ENCODE peak calls at places on chromosomes 13 and 19, in four cellular contexts. G is HCT116, M is GM23338, A is sigmoid colon. O is an unnamed sample.

GRCh38 chr19:19858751-19859150 is 6.9 kb upstream of the ZNF253 start:
- DNase-seq in A (no peak), G (no peak), M (no peak), O (no peak)

GRCh38 chr19:41958367-41959055 is 610 bp downstream of the RABAC1 start:
- DNase-seq in A (peak), M (peak), G (peak), O (peak)

GRCh38 chr19:18905520-18906236 is 9.7 kb upstream of the CERS1 start:
- DNase-seq in A (no peak), G (no peak), M (no peak), O (no peak)

GRCh38 chr19:41521860-41522555 is 54.0 kb upstream of the CEACAM21 start:
- DNase-seq in M (peak), G (no peak), A (no peak), O (no peak)

GRCh38 chr13:24045456-24045996 is 115.0 kb upstream of the SPATA13 start:
- DNase-seq in G (no peak), M (no peak), A (no peak), O (no peak)

GRCh38 chr13:74372511-74372910 is 238.3 kb upstream of the KLF12 start:
- DNase-seq in A (no peak), M (no peak), G (no peak), O (no peak)

GRCh38 chr13:88622362-88622973 is 951.3 kb downstream of the SLITRK5 start:
- DNase-seq in M (peak), G (no peak), A (no peak), O (no peak)

GRCh38 chr13:51945149-51945548 is 66.1 kb downstream of the ATP7B start:
- DNase-seq in A (no peak), G (no peak), M (no peak), O (no peak)

GRCh38 chr13:106756446-106756845 is 188.5 kb upstream of the ARGLU1 start:
- DNase-seq in G (no peak), M (no peak), A (no peak), O (no peak)

GRCh38 chr19:9644472-9644871 is 23.4 kb upstream of the ZNF561 start:
- DNase-seq in M (no peak), G (no peak), A (no peak), O (no peak)

GRCh38 chr19:5269926-5270325 is 70.7 kb downstream of the PTPRS start:
- DNase-seq in M (no peak), G (no peak), A (no peak), O (no peak)

GRCh38 chr13:73672492-73672891 is 461.7 kb downstream of the KLF12 start:
- DNase-seq in G (no peak), M (no peak), A (no peak), O (no peak)

GRCh38 chr13:76489299-76489698 is 396.9 kb downstream of the KCTD12 start:
- DNase-seq in A (no peak), M (no peak), G (no peak), O (no peak)

GRCh38 chr19:44643605-44644390 is at the start of gene PVR:
- DNase-seq in A (peak), M (peak), G (no peak), O (peak)

GRCh38 chr13:49444517-49445395 is 682 bp downstream of the SETDB2 start:
- DNase-seq in A (no peak), G (no peak), M (peak), O (no peak)

GRCh38 chr13:76948139-76948538 is at the start of gene ACOD1:
- DNase-seq in M (no peak), G (no peak), A (no peak), O (no peak)

GRCh38 chr19:7655581-7655980 is 13.3 kb upstream of the RETN start:
- DNase-seq in G (no peak), M (no peak), A (no peak), O (no peak)

GRCh38 chr19:49458567-49458903 is 5.5 kb downstream of the ALDH16A1 start:
- DNase-seq in M (no peak), A (no peak), G (no peak), O (no peak)

GRCh38 chr13:21812192-21812626 is 141.3 kb downstream of the FGF9 start:
- DNase-seq in M (no peak), G (no peak), A (no peak), O (no peak)

GRCh38 chr13:106096661-106097092 is 438.8 kb downstream of the EFNB2 start:
- DNase-seq in A (no peak), M (no peak), G (peak), O (no peak)

GRCh38 chr13:47463726-47464125 is 537.3 kb downstream of the SUCLA2 start:
- DNase-seq in A (no peak), M (peak), G (no peak), O (no peak)

GRCh38 chr13:51502206-51502651 is 49.4 kb upstream of the INTS6 start:
- DNase-seq in G (no peak), A (no peak), M (no peak), O (no peak)

GRCh38 chr19:23996549-23996948 is 81.9 kb downstream of the ZNF726 start:
- DNase-seq in A (no peak), M (peak), G (peak), O (no peak)

GRCh38 chr13:44079413-44080205 is 199.9 kb downstream of the LACC1 start:
- DNase-seq in M (peak), A (no peak), G (no peak), O (no peak)
- H3K27ac ChIP-seq in M (peak), A (no peak), G (no peak), O (no peak)

DNA sequence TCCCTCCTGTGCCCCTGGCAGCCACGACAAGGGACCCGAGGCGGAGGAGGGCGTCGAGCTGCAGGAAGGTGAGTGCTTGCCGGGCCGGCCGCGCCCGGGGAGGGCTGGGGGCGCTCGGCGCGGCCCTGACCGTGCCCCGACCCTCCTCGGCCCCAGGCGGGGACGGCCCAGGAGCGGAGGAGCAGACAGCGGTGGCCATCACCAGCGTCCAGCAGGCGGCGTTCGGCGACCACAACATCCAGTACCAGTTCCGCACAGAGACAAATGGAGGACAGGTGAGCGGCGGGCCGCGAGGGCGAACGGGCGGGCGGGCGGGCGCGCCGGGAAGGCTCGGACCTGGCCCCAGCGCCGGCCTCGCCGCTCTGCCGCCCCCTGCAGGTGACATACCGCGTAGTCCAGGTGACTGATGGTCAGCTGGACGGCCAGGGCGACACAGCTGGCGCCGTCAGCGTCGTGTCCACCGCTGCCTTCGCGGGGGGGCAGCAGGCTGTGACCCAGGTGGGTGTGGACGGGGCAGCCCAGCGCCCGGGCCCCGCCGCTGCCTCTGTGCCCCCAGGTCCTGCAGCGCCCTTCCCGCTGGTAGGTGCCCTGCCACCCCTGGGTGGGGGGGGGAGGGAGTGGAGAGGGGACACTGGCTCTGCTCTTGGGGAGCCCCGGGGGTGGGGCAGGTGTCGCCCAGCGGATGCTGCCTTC is 809 bp downstream of the USF2 start:
- DNase-seq in A (peak), M (peak), G (peak), O (peak)
- TF ChIP-seq POLR2AphosphoS5 in A (no peak), M (peak), G (peak), O (peak)

DNA sequence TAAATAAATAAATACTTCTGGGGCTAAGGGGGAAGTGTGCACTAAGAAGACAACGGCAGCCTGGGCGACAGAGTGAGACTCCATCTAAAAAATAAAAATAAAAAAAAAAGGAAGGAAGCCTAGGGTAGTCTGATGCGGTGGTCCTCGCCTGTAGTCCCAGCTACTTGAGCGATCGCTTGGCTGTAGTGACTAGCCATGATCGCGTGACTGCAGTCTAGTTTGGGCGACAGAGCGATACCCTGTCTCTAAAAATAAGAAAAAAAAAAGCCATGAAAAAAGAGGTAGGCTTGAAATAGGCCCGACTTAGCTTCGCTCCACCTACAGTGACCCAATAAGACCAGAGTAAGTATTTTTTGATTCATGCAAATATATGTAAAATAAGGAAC is 661 bp upstream of the BABAM1 start:
- DNase-seq in A (no peak), M (peak), G (no peak), O (no peak)
- H3K27ac ChIP-seq in A (peak), M (peak), G (peak), O (no peak)

GRCh38 chr13:110540871-110541525 is 20.5 kb downstream of the RAB20 start:
- DNase-seq in G (no peak), A (peak), M (no peak), O (no peak)
- TF ChIP-seq POLR2AphosphoS5 in G (no peak), A (no peak), M (no peak), O (no peak)

GRCh38 chr13:29239653-29240525 is 355.6 kb downstream of the SLC7A1 start:
- DNase-seq in G (no peak), M (no peak), A (no peak), O (no peak)
- H3K27ac ChIP-seq in G (no peak), M (no peak), A (no peak), O (no peak)

GRCh38 chr19:2038284-2039081 is 12.6 kb downstream of the MKNK2 start:
- DNase-seq in M (no peak), A (peak), G (no peak), O (no peak)
- TF ChIP-seq POLR2AphosphoS5 in M (no peak), A (no peak), G (no peak), O (no peak)

DNA sequence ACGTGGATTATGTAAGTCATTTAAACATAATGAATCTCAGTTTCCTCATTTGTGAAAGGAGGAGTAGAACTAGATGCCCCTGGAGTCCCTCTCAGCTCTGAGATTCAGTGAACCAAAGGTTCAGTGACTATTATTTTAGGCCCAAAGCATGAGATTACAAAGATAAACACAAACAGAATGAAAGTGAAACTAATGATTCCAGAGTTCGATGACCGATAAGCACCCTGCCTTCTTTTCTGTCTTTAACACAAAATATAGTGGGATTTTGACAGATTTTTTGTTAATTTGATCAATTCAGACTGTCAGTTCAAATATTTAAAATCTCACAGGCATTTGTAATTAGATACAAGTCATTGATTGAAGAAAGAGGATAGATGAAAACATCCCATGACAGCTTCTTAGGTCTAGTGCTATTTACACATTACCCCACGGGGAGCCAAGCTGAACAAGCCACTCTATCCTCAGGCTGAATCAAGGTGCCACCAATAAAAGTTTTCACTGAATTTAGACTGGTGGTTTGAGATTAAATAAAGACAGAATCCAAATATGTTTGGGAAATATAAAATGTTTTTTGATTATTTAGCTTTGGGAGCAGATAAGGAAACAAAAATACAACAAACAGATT is 64.6 kb upstream of the RAP2A start:
- DNase-seq in G (no peak), M (no peak), A (no peak), O (no peak)
- H3K27ac ChIP-seq in G (no peak), M (no peak), A (peak), O (peak)

DNA sequence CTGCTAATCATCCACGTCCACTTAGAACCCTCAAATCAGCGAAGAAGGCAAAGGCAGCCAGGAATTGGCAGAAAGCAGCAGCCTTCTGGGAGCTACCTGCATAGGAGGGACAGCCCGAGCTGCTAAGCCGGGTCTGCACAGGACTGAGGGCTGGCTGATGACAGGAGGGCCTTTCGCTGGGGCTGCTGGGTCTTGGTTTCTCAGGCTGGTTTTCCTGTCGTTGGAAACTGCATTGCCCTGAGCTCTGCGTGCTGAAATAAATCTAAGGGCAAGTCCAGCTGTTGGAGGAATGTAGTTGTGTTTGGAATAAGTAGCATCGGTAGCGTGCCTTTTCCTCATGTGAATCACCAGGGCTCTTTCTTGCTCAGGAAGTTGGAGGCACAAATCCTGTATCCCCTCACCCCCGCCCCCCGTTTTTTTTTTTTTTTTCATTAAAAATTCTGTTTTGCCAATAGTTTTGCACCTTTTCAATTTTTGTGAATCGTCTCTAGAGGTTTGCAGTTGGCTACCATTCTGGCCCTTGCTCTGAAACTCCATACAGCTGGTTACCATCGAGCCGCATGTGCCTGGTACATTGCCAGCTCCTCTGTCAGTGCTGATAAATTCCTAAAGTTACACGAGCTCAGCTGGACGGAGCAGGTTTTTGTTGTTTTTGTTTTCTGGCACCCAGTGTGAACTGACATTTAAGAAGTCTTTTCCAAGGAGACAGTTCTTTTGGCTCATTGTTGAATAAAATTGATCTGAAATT is 193.9 kb upstream of the RNF113B start:
- DNase-seq in G (no peak), A (peak), M (no peak), O (no peak)
- TF ChIP-seq POLR2AphosphoS5 in G (no peak), A (no peak), M (no peak), O (no peak)

GRCh38 chr13:97279913-97280312 is 57.8 kb downstream of the MBNL2 start:
- DNase-seq in A (no peak), M (no peak), G (no peak), O (no peak)

GRCh38 chr13:97276862-97277269 is 54.7 kb downstream of the MBNL2 start:
- DNase-seq in A (no peak), M (no peak), G (no peak), O (no peak)

GRCh38 chr13:97280478-97280877 is 58.3 kb downstream of the MBNL2 start:
- DNase-seq in A (no peak), M (no peak), G (no peak), O (no peak)

GRCh38 chr13:97279079-97279411 is 56.9 kb downstream of the MBNL2 start:
- DNase-seq in A (no peak), M (no peak), G (no peak), O (no peak)

DNA sequence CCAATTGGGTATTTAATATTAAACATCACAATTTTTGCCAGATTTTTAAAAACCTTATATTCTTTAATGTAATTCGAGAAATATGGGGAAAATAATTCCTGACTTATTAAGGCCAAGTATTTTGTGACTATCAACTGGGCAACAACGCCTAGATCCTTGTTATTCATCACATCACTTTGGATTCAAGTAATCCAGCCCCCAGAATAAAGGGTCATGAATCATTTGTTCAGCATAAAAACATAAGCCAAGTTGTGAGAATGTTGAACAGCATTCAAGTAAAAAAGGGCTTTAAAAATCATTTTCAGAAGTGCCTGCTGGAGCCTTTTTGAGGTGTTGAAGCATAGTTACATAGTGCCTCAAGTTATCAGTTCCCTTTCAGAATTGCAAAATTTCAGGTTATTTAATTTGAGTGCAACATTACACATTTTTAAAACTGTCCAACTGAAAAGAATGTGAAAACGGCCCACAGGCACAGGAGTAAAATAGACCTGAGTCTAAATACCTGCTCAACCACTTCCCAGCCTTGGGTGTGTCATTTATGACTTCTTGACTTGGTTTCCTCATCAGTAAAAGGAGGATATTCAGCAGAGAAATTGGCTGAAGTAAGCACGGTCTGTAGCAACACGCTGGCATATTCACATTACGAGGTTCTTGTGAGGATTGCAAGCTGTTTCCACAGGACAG is 56.4 kb downstream of the MBNL2 start:
- DNase-seq in M (no peak), A (no peak), G (no peak), O (no peak)
- H3K27ac ChIP-seq in M (no peak), A (peak), G (peak), O (peak)

O was measured in breast epithelium.